ENCODE peak calls at places on chromosomes 4 and X, in four cellular contexts. W is lung, C is colonic mucosa, O is NCI-H146. Y is an unnamed sample.
A peak's percentile ranks its signal among the peaks of the same experiment; 100 is the strongest.

GRCh38 chr4:121706595-121707021 is 9.8 kb upstream of the ANXA5 start:
- DNase-seq in C (no peak), O (no peak), W (no peak), Y (no peak)

GRCh38 chr4:13888112-13888511 is 260.6 kb upstream of the BOD1L1 start:
- DNase-seq in C (no peak), W (no peak), O (no peak), Y (no peak)

GRCh38 chr4:185846550-185847210 is 34.7 kb upstream of the SORBS2 start:
- DNase-seq in C (no peak), O (no peak), W (no peak), Y (no peak)

GRCh38 chr4:170242471-170242870 is 152.7 kb upstream of the AADAT start:
- DNase-seq in W (no peak), O (no peak), C (no peak), Y (no peak)

GRCh38 chrX:72028701-72029470 is 102.8 kb downstream of the RTL5 start:
- DNase-seq in O (no peak), W (peak; percentile 24), C (peak; percentile 9), Y (peak; percentile 38)

GRCh38 chr4:89482248-89482647 is 174.6 kb upstream of the GPRIN3 start:
- DNase-seq in O (peak; percentile 38), C (no peak), W (no peak), Y (no peak)

GRCh38 chr4:150997141-150997540 is 17.9 kb downstream of the LRBA start:
- DNase-seq in O (no peak), C (no peak), W (no peak), Y (no peak)

GRCh38 chrX:45619290-45619689 is 418.6 kb upstream of the DIPK2B start:
- DNase-seq in W (no peak), O (peak; percentile 53), C (no peak), Y (no peak)

GRCh38 chr4:187477224-187477623 is 518.3 kb upstream of the ZFP42 start:
- DNase-seq in W (no peak), O (no peak), C (no peak), Y (no peak)

GRCh38 chrX:48741834-48742233 is 19.7 kb upstream of the GLOD5 start:
- DNase-seq in O (no peak), W (no peak), C (no peak), Y (no peak)

GRCh38 chr4:22021116-22021515 is 72.5 kb upstream of the KCNIP4 start:
- DNase-seq in O (no peak), W (no peak), C (no peak), Y (no peak)

GRCh38 chrX:50643525-50644137 is 170.4 kb downstream of the SHROOM4 start:
- DNase-seq in C (no peak), O (no peak), W (no peak), Y (no peak)

GRCh38 chr4:40185830-40186664 is 10.8 kb upstream of the RHOH start:
- DNase-seq in O (no peak), C (no peak), W (no peak), Y (no peak)

GRCh38 chr4:153676491-153676890 is 7.6 kb upstream of the TLR2 start:
- DNase-seq in W (no peak), C (no peak), O (no peak), Y (no peak)

GRCh38 chr4:11367371-11367770 is 61.3 kb downstream of the HS3ST1 start:
- DNase-seq in O (peak; percentile 37), C (peak; percentile 19), W (peak; percentile 48), Y (peak; percentile 79)

GRCh38 chr4:87512400-87512799 is 16.8 kb downstream of the SPARCL1 start:
- DNase-seq in O (no peak), W (no peak), C (no peak), Y (no peak)

GRCh38 chr4:108683479-108683878 is 33.1 kb downstream of the OSTC start:
- DNase-seq in C (no peak), O (peak; percentile 1), W (no peak), Y (no peak)

GRCh38 chr4:56981795-56982201 is 3.1 kb downstream of the POLR2B start:
- DNase-seq in O (no peak), C (no peak), W (no peak), Y (no peak)

GRCh38 chr4:23234716-23235115 is 542.0 kb downstream of the GBA3 start:
- DNase-seq in O (no peak), W (no peak), C (no peak), Y (no peak)

GRCh38 chr4:169253904-169254303 is 16.9 kb downstream of the SH3RF1 start:
- DNase-seq in W (no peak), C (no peak), O (no peak), Y (no peak)

GRCh38 chr4:26206981-26207380 is 113.8 kb upstream of the RBPJ start:
- DNase-seq in C (no peak), W (no peak), O (peak; percentile 15), Y (no peak)

GRCh38 chr4:120939693-120940092 is 17.2 kb upstream of the PRDM5 start:
- DNase-seq in C (no peak), W (no peak), O (no peak), Y (no peak)

Y was measured in right atrium auricular region.